ENCODE peak calls at places on chromosome 16, in six cellular contexts. One of them, this sample, is unnamed.

GRCh38 chr16:10921536-10922327 is 20.5 kb downstream of the DEXI start:
- DNase-seq in CD4-positive, alpha-beta T cell: no peak
- DNase-seq in keratinocyte: no peak
- DNase-seq in choroid plexus epithelial cell: no peak
- DNase-seq in AML-193: no peak
- DNase-seq in stimulated activated CD4-positive, alpha-beta T cell treated with anti-CD3 and anti-CD28 coated beads, TNF-alpha, amount 100 ng/mL, for 1 hour: no peak
- DNase-seq in this sample: no peak

GRCh38 chr16:48833461-48833860 is 223.5 kb upstream of the N4BP1 start:
- DNase-seq in CD4-positive, alpha-beta T cell: no peak
- DNase-seq in keratinocyte: no peak
- DNase-seq in choroid plexus epithelial cell: no peak
- DNase-seq in AML-193: no peak
- DNase-seq in stimulated activated CD4-positive, alpha-beta T cell treated with anti-CD3 and anti-CD28 coated beads, TNF-alpha, amount 100 ng/mL, for 1 hour: no peak
- DNase-seq in this sample: no peak

GRCh38 chr16:17275076-17275732 is 195.6 kb downstream of the XYLT1 start:
- DNase-seq in CD4-positive, alpha-beta T cell: no peak
- DNase-seq in keratinocyte: no peak
- DNase-seq in choroid plexus epithelial cell: no peak
- DNase-seq in AML-193: no peak
- DNase-seq in stimulated activated CD4-positive, alpha-beta T cell treated with anti-CD3 and anti-CD28 coated beads, TNF-alpha, amount 100 ng/mL, for 1 hour: no peak
- DNase-seq in this sample: peak; percentile 68

GRCh38 chr16:10780628-10781027 is 37.0 kb downstream of the NUBP1 start:
- DNase-seq in CD4-positive, alpha-beta T cell: no peak
- DNase-seq in keratinocyte: no peak
- DNase-seq in choroid plexus epithelial cell: no peak
- DNase-seq in AML-193: no peak
- DNase-seq in stimulated activated CD4-positive, alpha-beta T cell treated with anti-CD3 and anti-CD28 coated beads, TNF-alpha, amount 100 ng/mL, for 1 hour: no peak
- DNase-seq in this sample: no peak

GRCh38 chr16:2496223-2497115 is 17.3 kb upstream of the ATP6V0C start:
- DNase-seq in CD4-positive, alpha-beta T cell: no peak
- DNase-seq in keratinocyte: no peak
- DNase-seq in choroid plexus epithelial cell: no peak
- DNase-seq in AML-193: no peak
- DNase-seq in stimulated activated CD4-positive, alpha-beta T cell treated with anti-CD3 and anti-CD28 coated beads, TNF-alpha, amount 100 ng/mL, for 1 hour: no peak
- DNase-seq in this sample: no peak

GRCh38 chr16:30090607-30091332 is 954 bp downstream of the TBX6 start:
- DNase-seq in CD4-positive, alpha-beta T cell: no peak
- DNase-seq in keratinocyte: no peak
- DNase-seq in choroid plexus epithelial cell: no peak
- DNase-seq in AML-193: no peak
- DNase-seq in stimulated activated CD4-positive, alpha-beta T cell treated with anti-CD3 and anti-CD28 coated beads, TNF-alpha, amount 100 ng/mL, for 1 hour: no peak
- DNase-seq in this sample: no peak

GRCh38 chr16:68300736-68301459 is 9.8 kb downstream of the SLC7A6OS start:
- DNase-seq in CD4-positive, alpha-beta T cell: no peak
- DNase-seq in keratinocyte: no peak
- DNase-seq in choroid plexus epithelial cell: peak; percentile 39
- DNase-seq in AML-193: peak; percentile 17
- DNase-seq in stimulated activated CD4-positive, alpha-beta T cell treated with anti-CD3 and anti-CD28 coated beads, TNF-alpha, amount 100 ng/mL, for 1 hour: no peak
- DNase-seq in this sample: no peak

GRCh38 chr16:82329504-82330192 is 159.6 kb upstream of the MPHOSPH6 start:
- DNase-seq in CD4-positive, alpha-beta T cell: no peak
- DNase-seq in keratinocyte: no peak
- DNase-seq in choroid plexus epithelial cell: no peak
- DNase-seq in AML-193: no peak
- DNase-seq in stimulated activated CD4-positive, alpha-beta T cell treated with anti-CD3 and anti-CD28 coated beads, TNF-alpha, amount 100 ng/mL, for 1 hour: no peak
- DNase-seq in this sample: no peak

GRCh38 chr16:20904507-20905079 is 4.0 kb downstream of the LYRM1 start:
- DNase-seq in CD4-positive, alpha-beta T cell: no peak
- DNase-seq in keratinocyte: peak; percentile 73
- DNase-seq in choroid plexus epithelial cell: peak; percentile 80
- DNase-seq in AML-193: peak; percentile 83
- DNase-seq in stimulated activated CD4-positive, alpha-beta T cell treated with anti-CD3 and anti-CD28 coated beads, TNF-alpha, amount 100 ng/mL, for 1 hour: no peak
- DNase-seq in this sample: peak; percentile 85

GRCh38 chr16:4846503-4846900 is 586 bp downstream of the GLYR1 start:
- DNase-seq in CD4-positive, alpha-beta T cell: no peak
- DNase-seq in keratinocyte: no peak
- DNase-seq in choroid plexus epithelial cell: peak; percentile 64
- DNase-seq in AML-193: peak; percentile 43
- DNase-seq in stimulated activated CD4-positive, alpha-beta T cell treated with anti-CD3 and anti-CD28 coated beads, TNF-alpha, amount 100 ng/mL, for 1 hour: no peak
- DNase-seq in this sample: no peak

GRCh38 chr16:19851476-19851875 is 33.2 kb downstream of the GPRC5B start:
- DNase-seq in CD4-positive, alpha-beta T cell: no peak
- DNase-seq in keratinocyte: no peak
- DNase-seq in choroid plexus epithelial cell: no peak
- DNase-seq in AML-193: no peak
- DNase-seq in stimulated activated CD4-positive, alpha-beta T cell treated with anti-CD3 and anti-CD28 coated beads, TNF-alpha, amount 100 ng/mL, for 1 hour: no peak
- DNase-seq in this sample: no peak

GRCh38 chr16:67199011-67199807 is at the start of gene ELMO3:
- DNase-seq in CD4-positive, alpha-beta T cell: no peak
- DNase-seq in keratinocyte: no peak
- DNase-seq in choroid plexus epithelial cell: no peak
- DNase-seq in AML-193: no peak
- DNase-seq in stimulated activated CD4-positive, alpha-beta T cell treated with anti-CD3 and anti-CD28 coated beads, TNF-alpha, amount 100 ng/mL, for 1 hour: no peak
- DNase-seq in this sample: no peak

GRCh38 chr16:60792437-60792836 is 1243.8 kb downstream of the CDH8 start:
- DNase-seq in CD4-positive, alpha-beta T cell: no peak
- DNase-seq in keratinocyte: no peak
- DNase-seq in choroid plexus epithelial cell: no peak
- DNase-seq in AML-193: no peak
- DNase-seq in stimulated activated CD4-positive, alpha-beta T cell treated with anti-CD3 and anti-CD28 coated beads, TNF-alpha, amount 100 ng/mL, for 1 hour: no peak
- DNase-seq in this sample: no peak

GRCh38 chr16:24309222-24309905 is 53.2 kb downstream of the CACNG3 start:
- DNase-seq in CD4-positive, alpha-beta T cell: no peak
- DNase-seq in keratinocyte: no peak
- DNase-seq in choroid plexus epithelial cell: peak; percentile 10
- DNase-seq in AML-193: no peak
- DNase-seq in stimulated activated CD4-positive, alpha-beta T cell treated with anti-CD3 and anti-CD28 coated beads, TNF-alpha, amount 100 ng/mL, for 1 hour: no peak
- DNase-seq in this sample: peak; percentile 36

GRCh38 chr16:28543072-28543471 is 4.3 kb upstream of the NUPR1 start:
- DNase-seq in CD4-positive, alpha-beta T cell: no peak
- DNase-seq in keratinocyte: no peak
- DNase-seq in choroid plexus epithelial cell: peak; percentile 32
- DNase-seq in AML-193: peak; percentile 87
- DNase-seq in stimulated activated CD4-positive, alpha-beta T cell treated with anti-CD3 and anti-CD28 coated beads, TNF-alpha, amount 100 ng/mL, for 1 hour: no peak
- DNase-seq in this sample: no peak

GRCh38 chr16:61296305-61296704 is 739.9 kb downstream of the CDH8 start:
- DNase-seq in CD4-positive, alpha-beta T cell: no peak
- DNase-seq in keratinocyte: no peak
- DNase-seq in choroid plexus epithelial cell: no peak
- DNase-seq in AML-193: no peak
- DNase-seq in stimulated activated CD4-positive, alpha-beta T cell treated with anti-CD3 and anti-CD28 coated beads, TNF-alpha, amount 100 ng/mL, for 1 hour: no peak
- DNase-seq in this sample: no peak

GRCh38 chr16:84183572-84183875 is 3.3 kb downstream of the TAF1C start:
- DNase-seq in CD4-positive, alpha-beta T cell: no peak
- DNase-seq in keratinocyte: no peak
- DNase-seq in choroid plexus epithelial cell: no peak
- DNase-seq in AML-193: no peak
- DNase-seq in stimulated activated CD4-positive, alpha-beta T cell treated with anti-CD3 and anti-CD28 coated beads, TNF-alpha, amount 100 ng/mL, for 1 hour: no peak
- DNase-seq in this sample: no peak

GRCh38 chr16:13994239-13995106 is 74.5 kb downstream of the ERCC4 start:
- DNase-seq in CD4-positive, alpha-beta T cell: no peak
- DNase-seq in keratinocyte: no peak
- DNase-seq in choroid plexus epithelial cell: peak; percentile 22
- DNase-seq in AML-193: no peak
- DNase-seq in stimulated activated CD4-positive, alpha-beta T cell treated with anti-CD3 and anti-CD28 coated beads, TNF-alpha, amount 100 ng/mL, for 1 hour: no peak
- DNase-seq in this sample: no peak

GRCh38 chr16:88487920-88488842 is 35.1 kb downstream of the ZFPM1 start:
- DNase-seq in CD4-positive, alpha-beta T cell: no peak
- DNase-seq in keratinocyte: no peak
- DNase-seq in choroid plexus epithelial cell: no peak
- DNase-seq in AML-193: no peak
- DNase-seq in stimulated activated CD4-positive, alpha-beta T cell treated with anti-CD3 and anti-CD28 coated beads, TNF-alpha, amount 100 ng/mL, for 1 hour: no peak
- DNase-seq in this sample: no peak

GRCh38 chr16:49127103-49127502 is 154.5 kb downstream of the CBLN1 start:
- DNase-seq in CD4-positive, alpha-beta T cell: no peak
- DNase-seq in keratinocyte: no peak
- DNase-seq in choroid plexus epithelial cell: no peak
- DNase-seq in AML-193: no peak
- DNase-seq in stimulated activated CD4-positive, alpha-beta T cell treated with anti-CD3 and anti-CD28 coated beads, TNF-alpha, amount 100 ng/mL, for 1 hour: no peak
- DNase-seq in this sample: no peak

GRCh38 chr16:67277294-67277998 is 1.9 kb upstream of the PLEKHG4 start:
- DNase-seq in CD4-positive, alpha-beta T cell: no peak
- DNase-seq in keratinocyte: peak; percentile 87
- DNase-seq in choroid plexus epithelial cell: peak; percentile 98
- DNase-seq in AML-193: peak; percentile 33
- DNase-seq in stimulated activated CD4-positive, alpha-beta T cell treated with anti-CD3 and anti-CD28 coated beads, TNF-alpha, amount 100 ng/mL, for 1 hour: no peak
- DNase-seq in this sample: peak; percentile 84

GRCh38 chr16:30523768-30524574 is 2.4 kb downstream of the ZNF768 start:
- DNase-seq in CD4-positive, alpha-beta T cell: no peak
- DNase-seq in keratinocyte: no peak
- DNase-seq in choroid plexus epithelial cell: peak; percentile 71
- DNase-seq in AML-193: no peak
- DNase-seq in stimulated activated CD4-positive, alpha-beta T cell treated with anti-CD3 and anti-CD28 coated beads, TNF-alpha, amount 100 ng/mL, for 1 hour: no peak
- DNase-seq in this sample: no peak

GRCh38 chr16:20515580-20516179 is 60.5 kb downstream of the ACSM2B start:
- DNase-seq in CD4-positive, alpha-beta T cell: no peak
- DNase-seq in keratinocyte: no peak
- DNase-seq in choroid plexus epithelial cell: no peak
- DNase-seq in AML-193: no peak
- DNase-seq in stimulated activated CD4-positive, alpha-beta T cell treated with anti-CD3 and anti-CD28 coated beads, TNF-alpha, amount 100 ng/mL, for 1 hour: no peak
- DNase-seq in this sample: no peak

GRCh38 chr16:64391009-64391663 is 730.7 kb downstream of the CDH11 start:
- DNase-seq in CD4-positive, alpha-beta T cell: no peak
- DNase-seq in keratinocyte: no peak
- DNase-seq in choroid plexus epithelial cell: peak; percentile 55
- DNase-seq in AML-193: no peak
- DNase-seq in stimulated activated CD4-positive, alpha-beta T cell treated with anti-CD3 and anti-CD28 coated beads, TNF-alpha, amount 100 ng/mL, for 1 hour: no peak
- DNase-seq in this sample: no peak

GRCh38 chr16:28529124-28529523 is 9.7 kb downstream of the NUPR1 start:
- DNase-seq in CD4-positive, alpha-beta T cell: no peak
- DNase-seq in keratinocyte: no peak
- DNase-seq in choroid plexus epithelial cell: no peak
- DNase-seq in AML-193: no peak
- DNase-seq in stimulated activated CD4-positive, alpha-beta T cell treated with anti-CD3 and anti-CD28 coated beads, TNF-alpha, amount 100 ng/mL, for 1 hour: no peak
- DNase-seq in this sample: no peak

GRCh38 chr16:85396879-85397871 is 215.9 kb upstream of the GSE1 start:
- DNase-seq in CD4-positive, alpha-beta T cell: no peak
- DNase-seq in keratinocyte: no peak
- DNase-seq in choroid plexus epithelial cell: peak; percentile 53
- DNase-seq in AML-193: no peak
- DNase-seq in stimulated activated CD4-positive, alpha-beta T cell treated with anti-CD3 and anti-CD28 coated beads, TNF-alpha, amount 100 ng/mL, for 1 hour: no peak
- DNase-seq in this sample: no peak

GRCh38 chr16:89217388-89218191 is at the start of gene ZNF778:
- DNase-seq in CD4-positive, alpha-beta T cell: peak; percentile 75
- DNase-seq in keratinocyte: peak; percentile 46
- DNase-seq in choroid plexus epithelial cell: peak; percentile 86
- DNase-seq in AML-193: peak; percentile 78
- DNase-seq in stimulated activated CD4-positive, alpha-beta T cell treated with anti-CD3 and anti-CD28 coated beads, TNF-alpha, amount 100 ng/mL, for 1 hour: no peak
- DNase-seq in this sample: peak; percentile 73

GRCh38 chr16:67302882-67303434 is 23.6 kb downstream of the KCTD19 start:
- DNase-seq in CD4-positive, alpha-beta T cell: no peak
- DNase-seq in keratinocyte: no peak
- DNase-seq in choroid plexus epithelial cell: no peak
- DNase-seq in AML-193: no peak
- DNase-seq in stimulated activated CD4-positive, alpha-beta T cell treated with anti-CD3 and anti-CD28 coated beads, TNF-alpha, amount 100 ng/mL, for 1 hour: no peak
- DNase-seq in this sample: no peak

GRCh38 chr16:22183901-22184614 is 21.8 kb downstream of the SDR42E2 start:
- DNase-seq in CD4-positive, alpha-beta T cell: no peak
- DNase-seq in keratinocyte: no peak
- DNase-seq in choroid plexus epithelial cell: peak; percentile 24
- DNase-seq in AML-193: no peak
- DNase-seq in stimulated activated CD4-positive, alpha-beta T cell treated with anti-CD3 and anti-CD28 coated beads, TNF-alpha, amount 100 ng/mL, for 1 hour: no peak
- DNase-seq in this sample: no peak

GRCh38 chr16:86706726-86707125 is 128.4 kb downstream of the FOXL1 start:
- DNase-seq in CD4-positive, alpha-beta T cell: no peak
- DNase-seq in keratinocyte: no peak
- DNase-seq in choroid plexus epithelial cell: no peak
- DNase-seq in AML-193: no peak
- DNase-seq in stimulated activated CD4-positive, alpha-beta T cell treated with anti-CD3 and anti-CD28 coated beads, TNF-alpha, amount 100 ng/mL, for 1 hour: no peak
- DNase-seq in this sample: no peak

GRCh38 chr16:3536851-3537250 is 36.0 kb downstream of the CLUAP1 start:
- DNase-seq in CD4-positive, alpha-beta T cell: no peak
- DNase-seq in keratinocyte: no peak
- DNase-seq in choroid plexus epithelial cell: peak; percentile 21
- DNase-seq in AML-193: no peak
- DNase-seq in stimulated activated CD4-positive, alpha-beta T cell treated with anti-CD3 and anti-CD28 coated beads, TNF-alpha, amount 100 ng/mL, for 1 hour: no peak
- DNase-seq in this sample: no peak

GRCh38 chr16:81071816-81072215 is 5.2 kb downstream of the C16orf46 start:
- DNase-seq in CD4-positive, alpha-beta T cell: no peak
- DNase-seq in keratinocyte: peak; percentile 17
- DNase-seq in choroid plexus epithelial cell: peak; percentile 28
- DNase-seq in AML-193: no peak
- DNase-seq in stimulated activated CD4-positive, alpha-beta T cell treated with anti-CD3 and anti-CD28 coated beads, TNF-alpha, amount 100 ng/mL, for 1 hour: no peak
- DNase-seq in this sample: peak; percentile 28

GRCh38 chr16:16019488-16019887 is 70.1 kb downstream of the ABCC1 start:
- DNase-seq in CD4-positive, alpha-beta T cell: no peak
- DNase-seq in keratinocyte: no peak
- DNase-seq in choroid plexus epithelial cell: peak; percentile 34
- DNase-seq in AML-193: no peak
- DNase-seq in stimulated activated CD4-positive, alpha-beta T cell treated with anti-CD3 and anti-CD28 coated beads, TNF-alpha, amount 100 ng/mL, for 1 hour: no peak
- DNase-seq in this sample: peak; percentile 10

GRCh38 chr16:69691980-69692911 is 34.1 kb downstream of the NQO1 start:
- DNase-seq in CD4-positive, alpha-beta T cell: no peak
- DNase-seq in keratinocyte: no peak
- DNase-seq in choroid plexus epithelial cell: peak; percentile 69
- DNase-seq in AML-193: no peak
- DNase-seq in stimulated activated CD4-positive, alpha-beta T cell treated with anti-CD3 and anti-CD28 coated beads, TNF-alpha, amount 100 ng/mL, for 1 hour: no peak
- DNase-seq in this sample: no peak

GRCh38 chr16:11796227-11797165 is 562 bp downstream of the ZC3H7A start:
- DNase-seq in CD4-positive, alpha-beta T cell: no peak
- DNase-seq in keratinocyte: no peak
- DNase-seq in choroid plexus epithelial cell: peak; percentile 50
- DNase-seq in AML-193: no peak
- DNase-seq in stimulated activated CD4-positive, alpha-beta T cell treated with anti-CD3 and anti-CD28 coated beads, TNF-alpha, amount 100 ng/mL, for 1 hour: no peak
- DNase-seq in this sample: no peak

GRCh38 chr16:69064164-69064563 is 41.3 kb upstream of the HAS3 start:
- DNase-seq in CD4-positive, alpha-beta T cell: no peak
- DNase-seq in keratinocyte: no peak
- DNase-seq in choroid plexus epithelial cell: no peak
- DNase-seq in AML-193: no peak
- DNase-seq in stimulated activated CD4-positive, alpha-beta T cell treated with anti-CD3 and anti-CD28 coated beads, TNF-alpha, amount 100 ng/mL, for 1 hour: no peak
- DNase-seq in this sample: peak; percentile 73

This sample was measured in HCT116.